ENCODE peak calls at places on chromosomes 11 and 22, in six cellular contexts. One of them, this sample, is unnamed.
A peak's percentile ranks its signal among the peaks of the same experiment; 100 is the strongest.

GRCh38 chr22:49730656-49731055 is 97.0 kb downstream of the BRD1 start:
- DNase-seq in OCI-LY7: no peak
- DNase-seq in Peyer's patch: no peak
- DNase-seq in neural crest cell: no peak
- DNase-seq in AG04450: no peak
- DNase-seq in AG09319: no peak
- DNase-seq in this sample: no peak

GRCh38 chr11:65213322-65214211 is 31.8 kb downstream of the CAPN1 start:
- DNase-seq in AG09319: no peak
- DNase-seq in neural crest cell: no peak
- DNase-seq in OCI-LY7: no peak
- DNase-seq in Peyer's patch: no peak
- DNase-seq in AG04450: no peak
- DNase-seq in this sample: no peak

GRCh38 chr11:12201016-12201985 is 90.9 kb downstream of the MICAL2 start:
- DNase-seq in Peyer's patch: no peak
- DNase-seq in neural crest cell: no peak
- DNase-seq in OCI-LY7: no peak
- DNase-seq in AG04450: no peak
- DNase-seq in AG09319: peak; percentile 39
- DNase-seq in this sample: no peak

GRCh38 chr11:123856444-123856843 is 29.0 kb downstream of the TMEM225 start:
- DNase-seq in AG04450: no peak
- DNase-seq in AG09319: no peak
- DNase-seq in neural crest cell: no peak
- DNase-seq in OCI-LY7: no peak
- DNase-seq in Peyer's patch: no peak
- DNase-seq in this sample: no peak

GRCh38 chr22:48180631-48181030 is 1418.2 kb downstream of the TBC1D22A start:
- DNase-seq in neural crest cell: no peak
- DNase-seq in Peyer's patch: no peak
- DNase-seq in OCI-LY7: no peak
- DNase-seq in AG04450: no peak
- DNase-seq in AG09319: no peak
- DNase-seq in this sample: no peak

GRCh38 chr22:40463017-40463631 is 92.7 kb downstream of the SGSM3 start:
- DNase-seq in AG04450: no peak
- DNase-seq in OCI-LY7: peak; percentile 80
- DNase-seq in Peyer's patch: no peak
- DNase-seq in AG09319: no peak
- DNase-seq in neural crest cell: no peak
- DNase-seq in this sample: peak; percentile 58

GRCh38 chr11:114440121-114440860 is 1.0 kb downstream of the REXO2 start:
- DNase-seq in neural crest cell: no peak
- DNase-seq in AG09319: no peak
- DNase-seq in OCI-LY7: peak; percentile 11
- DNase-seq in AG04450: no peak
- DNase-seq in Peyer's patch: no peak
- DNase-seq in this sample: no peak

GRCh38 chr22:27810566-27810965 is 9.0 kb upstream of the MN1 start:
- DNase-seq in Peyer's patch: no peak
- DNase-seq in AG04450: peak; percentile 36
- DNase-seq in OCI-LY7: no peak
- DNase-seq in neural crest cell: no peak
- DNase-seq in AG09319: peak; percentile 64
- DNase-seq in this sample: no peak

GRCh38 chr11:35584321-35584720 is 33.9 kb upstream of the FJX1 start:
- DNase-seq in neural crest cell: no peak
- DNase-seq in OCI-LY7: no peak
- DNase-seq in AG09319: no peak
- DNase-seq in AG04450: peak; percentile 57
- DNase-seq in Peyer's patch: no peak
- DNase-seq in this sample: no peak

GRCh38 chr11:34439521-34440258 is 956 bp downstream of the CAT start:
- DNase-seq in Peyer's patch: peak; percentile 52
- DNase-seq in AG04450: no peak
- DNase-seq in OCI-LY7: peak; percentile 16
- DNase-seq in neural crest cell: no peak
- DNase-seq in AG09319: no peak
- DNase-seq in this sample: no peak

GRCh38 chr11:107564877-107565218 is 687 bp downstream of the ALKBH8 start:
- DNase-seq in AG04450: no peak
- DNase-seq in AG09319: no peak
- DNase-seq in OCI-LY7: no peak
- DNase-seq in neural crest cell: no peak
- DNase-seq in Peyer's patch: no peak
- DNase-seq in this sample: no peak

GRCh38 chr11:67584205-67584880 is 731 bp downstream of the GSTP1 start:
- DNase-seq in OCI-LY7: peak; percentile 63
- DNase-seq in AG04450: no peak
- DNase-seq in AG09319: peak; percentile 25
- DNase-seq in Peyer's patch: peak; percentile 86
- DNase-seq in neural crest cell: peak; percentile 33
- DNase-seq in this sample: peak; percentile 79

GRCh38 chr11:119763071-119763715 is 34.2 kb upstream of the NECTIN1 start:
- DNase-seq in AG09319: no peak
- DNase-seq in OCI-LY7: no peak
- DNase-seq in Peyer's patch: no peak
- DNase-seq in neural crest cell: no peak
- DNase-seq in AG04450: no peak
- DNase-seq in this sample: peak; percentile 10

GRCh38 chr11:87137711-87138110 is 100.0 kb downstream of the TMEM135 start:
- DNase-seq in neural crest cell: no peak
- DNase-seq in OCI-LY7: no peak
- DNase-seq in AG04450: peak; percentile 27
- DNase-seq in AG09319: peak; percentile 37
- DNase-seq in Peyer's patch: no peak
- DNase-seq in this sample: no peak

GRCh38 chr11:47466201-47466600 is 17.3 kb upstream of the RAPSN start:
- DNase-seq in AG04450: no peak
- DNase-seq in Peyer's patch: no peak
- DNase-seq in neural crest cell: no peak
- DNase-seq in OCI-LY7: no peak
- DNase-seq in AG09319: no peak
- DNase-seq in this sample: no peak

GRCh38 chr11:79174045-79175008 is 266.5 kb downstream of the TENM4 start:
- DNase-seq in OCI-LY7: no peak
- DNase-seq in Peyer's patch: no peak
- DNase-seq in AG04450: no peak
- DNase-seq in neural crest cell: no peak
- DNase-seq in AG09319: no peak
- DNase-seq in this sample: no peak

GRCh38 chr11:132718711-132719641 is 813.3 kb downstream of the OPCML start:
- DNase-seq in OCI-LY7: no peak
- DNase-seq in AG04450: no peak
- DNase-seq in Peyer's patch: no peak
- DNase-seq in AG09319: no peak
- DNase-seq in neural crest cell: peak; percentile 4
- DNase-seq in this sample: no peak

GRCh38 chr22:33331017-33331416 is 272.8 kb upstream of the SYN3 start:
- DNase-seq in AG04450: no peak
- DNase-seq in Peyer's patch: no peak
- DNase-seq in AG09319: no peak
- DNase-seq in OCI-LY7: no peak
- DNase-seq in neural crest cell: no peak
- DNase-seq in this sample: no peak

GRCh38 chr11:6474423-6474792 is 667 bp upstream of the TRIM3 start:
- DNase-seq in neural crest cell: no peak
- DNase-seq in AG09319: no peak
- DNase-seq in AG04450: no peak
- DNase-seq in Peyer's patch: no peak
- DNase-seq in OCI-LY7: no peak
- DNase-seq in this sample: no peak

GRCh38 chr11:79201637-79202347 is 239.0 kb downstream of the TENM4 start:
- DNase-seq in AG09319: no peak
- DNase-seq in Peyer's patch: no peak
- DNase-seq in neural crest cell: no peak
- DNase-seq in AG04450: no peak
- DNase-seq in OCI-LY7: no peak
- DNase-seq in this sample: no peak

GRCh38 chr11:36300651-36301050 is 4.6 kb downstream of the PRR5L start:
- DNase-seq in AG09319: peak; percentile 16
- DNase-seq in Peyer's patch: peak; percentile 80
- DNase-seq in neural crest cell: no peak
- DNase-seq in AG04450: no peak
- DNase-seq in OCI-LY7: no peak
- DNase-seq in this sample: no peak

GRCh38 chr11:109971184-109971523 is 122.0 kb upstream of the ZC3H12C start:
- DNase-seq in Peyer's patch: no peak
- DNase-seq in AG09319: no peak
- DNase-seq in neural crest cell: no peak
- DNase-seq in AG04450: no peak
- DNase-seq in OCI-LY7: peak; percentile 27
- DNase-seq in this sample: no peak

GRCh38 chr11:34512810-34513673 is 552 bp downstream of the ELF5 start:
- DNase-seq in AG04450: no peak
- DNase-seq in neural crest cell: peak; percentile 66
- DNase-seq in OCI-LY7: peak; percentile 52
- DNase-seq in Peyer's patch: peak; percentile 72
- DNase-seq in AG09319: no peak
- DNase-seq in this sample: no peak

GRCh38 chr11:117045196-117045595 is 53.0 kb downstream of the SIK3 start:
- DNase-seq in OCI-LY7: no peak
- DNase-seq in AG09319: peak; percentile 46
- DNase-seq in Peyer's patch: no peak
- DNase-seq in neural crest cell: no peak
- DNase-seq in AG04450: peak; percentile 15
- DNase-seq in this sample: no peak

GRCh38 chr11:76237914-76238313 is 31.6 kb upstream of the WNT11 start:
- DNase-seq in Peyer's patch: no peak
- DNase-seq in AG04450: no peak
- DNase-seq in neural crest cell: no peak
- DNase-seq in AG09319: no peak
- DNase-seq in OCI-LY7: no peak
- DNase-seq in this sample: no peak
- TF ChIP-seq CTCF in Peyer's patch: no peak
- TF ChIP-seq CTCF in AG04450: peak; percentile 14
- TF ChIP-seq CTCF in neural crest cell: peak; percentile 37
- TF ChIP-seq CTCF in AG09319: no peak
- TF ChIP-seq CTCF in OCI-LY7: peak; percentile 31
- TF ChIP-seq CTCF in this sample: peak; percentile 23

GRCh38 chr11:57085604-57086003 is 96.1 kb upstream of the LRRC55 start:
- DNase-seq in neural crest cell: no peak
- DNase-seq in AG09319: no peak
- DNase-seq in OCI-LY7: no peak
- DNase-seq in Peyer's patch: no peak
- DNase-seq in AG04450: no peak
- DNase-seq in this sample: no peak
- TF ChIP-seq CTCF in neural crest cell: peak; percentile 25
- TF ChIP-seq CTCF in AG09319: peak; percentile 18
- TF ChIP-seq CTCF in OCI-LY7: peak; percentile 14
- TF ChIP-seq CTCF in Peyer's patch: no peak
- TF ChIP-seq CTCF in AG04450: peak; percentile 30
- TF ChIP-seq CTCF in this sample: no peak

DNA sequence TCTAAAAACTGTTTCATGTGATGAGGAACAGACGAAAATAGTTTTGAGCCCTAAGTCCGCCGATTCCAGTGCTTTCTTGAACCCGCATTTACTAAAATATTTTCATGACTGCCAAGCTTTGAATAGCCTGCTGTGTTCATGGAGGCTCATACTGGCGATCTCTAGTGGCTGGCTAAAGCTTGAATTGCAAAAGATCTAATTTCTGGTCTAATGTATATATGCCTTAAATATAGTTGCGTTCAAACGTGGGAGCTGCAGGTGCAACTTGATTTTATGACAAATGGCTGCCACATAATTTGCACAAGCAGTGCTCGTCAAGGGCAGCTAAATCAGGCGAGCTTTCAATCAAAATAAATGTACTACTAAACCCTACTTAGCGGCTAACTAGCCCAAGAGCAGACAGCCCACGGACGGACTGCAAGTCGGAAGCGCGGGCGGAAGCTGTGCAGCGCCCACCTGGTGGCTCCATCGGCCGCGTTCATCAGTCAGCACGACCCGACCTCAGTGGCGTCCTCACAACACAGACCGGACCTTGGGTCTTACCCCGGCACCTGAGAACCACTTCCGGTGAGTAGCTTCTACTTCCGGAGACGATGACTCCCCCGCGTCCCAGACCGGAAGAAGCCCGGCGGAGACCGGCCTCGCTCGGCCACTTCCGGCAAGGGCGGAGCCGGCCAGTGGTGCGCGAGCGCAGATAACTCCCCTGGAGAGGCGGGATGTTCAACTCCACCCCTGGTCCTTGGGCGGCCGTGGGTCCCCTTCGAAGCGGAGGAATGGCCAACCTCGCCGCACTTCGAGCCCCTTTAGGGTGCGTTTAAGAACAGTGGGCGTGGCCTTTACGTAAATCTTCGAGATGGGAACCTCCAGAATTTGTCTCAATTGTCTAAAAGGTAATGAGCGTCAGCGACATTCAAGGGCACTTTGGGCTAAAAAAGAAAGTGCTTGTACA is 6.1 kb downstream of the RPL27A start:
- DNase-seq in AG09319: peak; percentile 89
- DNase-seq in OCI-LY7: peak; percentile 98
- DNase-seq in neural crest cell: peak; percentile 79
- DNase-seq in Peyer's patch: peak; percentile 95
- DNase-seq in AG04450: peak; percentile 90
- DNase-seq in this sample: peak; percentile 95
- TF ChIP-seq CTCF in AG09319: peak; percentile 2
- TF ChIP-seq CTCF in OCI-LY7: peak; percentile 42
- TF ChIP-seq CTCF in neural crest cell: no peak
- TF ChIP-seq CTCF in Peyer's patch: no peak
- TF ChIP-seq CTCF in AG04450: no peak
- TF ChIP-seq CTCF in this sample: no peak

DNA sequence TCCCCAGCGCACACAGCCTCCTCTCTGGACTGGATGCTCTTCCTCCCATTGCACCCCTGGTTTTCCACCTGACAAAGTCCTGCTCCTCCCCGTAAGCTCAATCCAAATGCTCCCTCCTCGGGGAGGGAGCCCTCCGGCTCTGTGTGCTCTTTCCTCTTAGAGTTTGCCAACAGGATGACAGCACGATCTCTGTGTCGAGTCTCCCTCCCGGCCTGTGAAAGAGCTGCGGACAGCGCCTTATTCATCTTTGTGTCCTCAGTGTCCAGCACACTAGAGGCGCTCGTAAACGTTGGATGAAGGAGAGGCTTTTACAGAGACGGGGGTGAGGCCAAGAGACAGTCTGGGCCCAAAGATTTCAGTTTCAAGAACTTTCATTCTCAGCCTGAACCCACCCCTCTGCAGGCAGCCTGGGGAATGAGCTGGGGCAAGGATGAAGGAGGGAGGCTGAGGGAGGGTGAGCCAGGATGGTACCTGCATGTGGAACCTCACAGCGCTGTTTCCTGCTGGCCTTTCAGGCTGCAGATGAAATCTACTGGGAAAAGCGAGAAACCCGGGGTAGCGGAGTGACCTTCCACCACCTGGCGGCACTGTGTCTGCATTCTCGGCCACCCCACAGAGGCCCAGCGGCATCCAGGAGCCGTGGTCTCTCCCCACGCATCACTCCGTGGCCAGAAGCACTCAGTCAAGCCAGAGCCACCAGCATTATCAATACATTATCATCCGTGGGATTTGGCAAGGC is 8.5 kb upstream of the TMPRSS4 start:
- DNase-seq in OCI-LY7: no peak
- DNase-seq in AG09319: no peak
- DNase-seq in neural crest cell: no peak
- DNase-seq in Peyer's patch: no peak
- DNase-seq in AG04450: no peak
- DNase-seq in this sample: no peak
- TF ChIP-seq CTCF in OCI-LY7: peak; percentile 20
- TF ChIP-seq CTCF in AG09319: no peak
- TF ChIP-seq CTCF in neural crest cell: no peak
- TF ChIP-seq CTCF in Peyer's patch: no peak
- TF ChIP-seq CTCF in AG04450: no peak
- TF ChIP-seq CTCF in this sample: no peak